ENCODE peak calls at places on chromosomes 12 and 14, in four cellular contexts. One of them, this sample, is unnamed.
A peak's percentile ranks its signal among the peaks of the same experiment; 100 is the strongest.

GRCh38 chr14:94411638-94412037 is 23.2 kb upstream of the SERPINA1 start:
- DNase-seq in Panc1: no peak
- DNase-seq in BE2C: no peak
- DNase-seq in left lung: no peak
- DNase-seq in this sample: no peak

GRCh38 chr12:123712780-123713319 is 697 bp downstream of the ATP6V0A2 start:
- DNase-seq in Panc1: no peak
- DNase-seq in BE2C: no peak
- DNase-seq in left lung: no peak
- DNase-seq in this sample: no peak

GRCh38 chr14:95620659-95621059 is 65.6 kb upstream of the TCL1B start:
- DNase-seq in Panc1: no peak
- DNase-seq in BE2C: no peak
- DNase-seq in left lung: no peak
- DNase-seq in this sample: no peak

GRCh38 chr12:60194682-60195081 is 598.9 kb downstream of the SLC16A7 start:
- DNase-seq in Panc1: no peak
- DNase-seq in BE2C: no peak
- DNase-seq in left lung: no peak
- DNase-seq in this sample: no peak

GRCh38 chr12:61891632-61892031 is 368.6 kb upstream of the USP15 start:
- DNase-seq in Panc1: no peak
- DNase-seq in BE2C: no peak
- DNase-seq in left lung: no peak
- DNase-seq in this sample: no peak

GRCh38 chr12:108287227-108287626 is 51.9 kb downstream of the CMKLR1 start:
- DNase-seq in Panc1: no peak
- DNase-seq in BE2C: no peak
- DNase-seq in left lung: no peak
- DNase-seq in this sample: no peak

GRCh38 chr12:128298091-128298490 is 31.1 kb downstream of the TMEM132C start:
- DNase-seq in Panc1: no peak
- DNase-seq in BE2C: no peak
- DNase-seq in left lung: no peak
- DNase-seq in this sample: no peak

GRCh38 chr12:104816845-104817503 is 141.1 kb downstream of the SLC41A2 start:
- DNase-seq in Panc1: no peak
- DNase-seq in BE2C: no peak
- DNase-seq in left lung: no peak
- DNase-seq in this sample: no peak

GRCh38 chr12:121209629-121210572 is at the start of gene P2RX4:
- DNase-seq in Panc1: no peak
- DNase-seq in BE2C: peak; percentile 93
- DNase-seq in left lung: peak; percentile 99
- DNase-seq in this sample: peak; percentile 94

GRCh38 chr12:68808388-68809189 is 612 bp downstream of the MDM2 start:
- DNase-seq in Panc1: no peak
- DNase-seq in BE2C: peak; percentile 62
- DNase-seq in left lung: peak; percentile 91
- DNase-seq in this sample: peak; percentile 83
- H3K4me1 ChIP-seq in Panc1: peaks cover 14% of the 10 kb centered on the region
- H3K4me1 ChIP-seq in BE2C: no peaks in the 10 kb centered on the region
- H3K4me1 ChIP-seq in left lung: peaks cover 6% of the 10 kb centered on the region
- H3K4me1 ChIP-seq in this sample: no peaks in the 10 kb centered on the region

DNA sequence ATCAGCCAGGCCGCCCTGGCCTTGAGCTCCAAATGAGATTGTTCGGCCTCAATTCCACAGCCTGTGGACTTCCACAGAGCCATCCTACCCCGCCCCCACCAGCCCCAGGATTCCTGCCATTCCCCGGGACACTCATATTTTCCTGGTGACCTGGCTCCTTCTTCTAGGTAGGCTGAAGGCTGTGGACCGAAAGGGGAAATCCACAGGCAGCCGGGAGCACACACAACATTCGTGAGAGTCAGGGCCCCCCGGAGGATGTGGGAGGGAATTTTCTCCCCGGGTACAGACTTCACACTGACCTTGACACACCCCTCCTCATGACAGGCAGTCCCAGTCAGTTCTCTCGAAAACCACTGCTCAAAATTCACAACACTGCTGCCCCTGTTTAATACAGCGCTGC is 39.9 kb downstream of the RIN3 start:
- DNase-seq in Panc1: no peak
- DNase-seq in BE2C: no peak
- DNase-seq in left lung: no peak
- DNase-seq in this sample: no peak
- H3K4me1 ChIP-seq in Panc1: no peaks in the 10 kb centered on the region
- H3K4me1 ChIP-seq in BE2C: no peaks in the 10 kb centered on the region
- H3K4me1 ChIP-seq in left lung: peaks cover 7% of the 10 kb centered on the region
- H3K4me1 ChIP-seq in this sample: peaks cover 5% of the 10 kb centered on the region

GRCh38 chr12:13163868-13164267 is 32.7 kb upstream of the EMP1 start:
- DNase-seq in Panc1: no peak
- DNase-seq in BE2C: no peak
- DNase-seq in left lung: no peak
- DNase-seq in this sample: no peak
- H3K4me1 ChIP-seq in Panc1: no peaks in the 10 kb centered on the region
- H3K4me1 ChIP-seq in BE2C: no peaks in the 10 kb centered on the region
- H3K4me1 ChIP-seq in left lung: peaks cover 9% of the 10 kb centered on the region
- H3K4me1 ChIP-seq in this sample: no peaks in the 10 kb centered on the region

DNA sequence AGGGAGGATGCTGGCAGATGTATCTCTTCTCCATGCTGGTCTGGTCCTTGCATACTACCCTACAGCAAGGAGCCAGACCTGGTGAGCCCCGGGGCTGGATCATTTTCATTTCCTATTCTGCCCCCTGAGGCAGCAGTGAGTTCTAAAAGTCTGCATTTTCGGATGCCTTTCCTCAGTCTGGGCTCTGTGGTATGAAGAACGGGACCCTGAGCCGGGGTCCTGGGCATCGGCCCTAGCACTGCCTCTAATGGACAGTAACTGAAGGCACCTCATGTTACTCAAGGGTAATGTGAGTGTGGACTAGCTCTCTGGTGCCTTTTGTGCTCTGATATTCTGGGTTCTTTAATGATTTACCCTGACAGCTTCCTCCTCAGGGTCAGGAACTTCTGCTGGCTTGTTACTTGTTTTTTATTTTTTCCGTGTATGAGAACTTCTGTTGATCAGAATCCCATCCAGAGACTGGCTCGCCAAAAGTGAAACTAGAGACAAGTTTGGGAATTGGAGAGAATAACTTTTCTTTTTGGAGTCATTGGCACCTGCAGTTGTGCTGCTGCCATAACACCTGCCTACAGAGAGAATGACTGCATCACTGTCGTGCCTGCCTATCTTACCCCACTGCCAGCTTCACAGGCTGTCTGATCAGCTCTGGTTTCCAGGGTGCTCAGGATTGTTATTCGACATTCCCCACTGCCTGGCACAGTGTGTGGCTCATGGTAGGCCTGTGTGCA is 62.3 kb downstream of the SUSD6 start:
- DNase-seq in Panc1: no peak
- DNase-seq in BE2C: no peak
- DNase-seq in left lung: no peak
- DNase-seq in this sample: no peak
- H3K4me1 ChIP-seq in Panc1: no peaks in the 10 kb centered on the region
- H3K4me1 ChIP-seq in BE2C: no peaks in the 10 kb centered on the region
- H3K4me1 ChIP-seq in left lung: peaks cover 18% of the 10 kb centered on the region
- H3K4me1 ChIP-seq in this sample: peaks cover 42% of the 10 kb centered on the region